ENCODE peak calls at places on chromosomes 1 and 21, in ten cellular contexts. H is type B pancreatic cell, L is endothelial cell, F is cardiac muscle cell, M is heart right ventricle, W is body of pancreas, Z is GM20000, J is astrocyte of the spinal cord, O is BE2C, V is sigmoid colon. E is an unnamed sample.

GRCh38 chr21:42234464-42235241 is 15.7 kb downstream of the ABCG1 start:
- DNase-seq in H (peak; percentile 81), L (peak; percentile 78), F (peak; percentile 40), M (peak; percentile 66), W (peak; percentile 70), Z (peak; percentile 86), J (peak; percentile 31), O (peak; percentile 91), V (peak; percentile 88), E (peak; percentile 88)

GRCh38 chr1:216670118-216670870 is 52.9 kb downstream of the ESRRG start:
- DNase-seq in H (no peak), L (no peak), F (peak; percentile 22), M (no peak), W (no peak), Z (no peak), J (peak; percentile 7), O (no peak), V (no peak), E (no peak)

GRCh38 chr1:79055856-79056255 is 49.3 kb upstream of the ADGRL4 start:
- DNase-seq in H (no peak), L (no peak), F (no peak), M (no peak), W (no peak), Z (no peak), J (no peak), O (no peak), V (no peak), E (no peak)

GRCh38 chr1:202811296-202812175 is 782 bp downstream of the PCAT6 start:
- DNase-seq in H (no peak), L (peak; percentile 22), F (peak; percentile 16), M (peak; percentile 12), W (peak; percentile 28), Z (peak; percentile 56), J (no peak), O (no peak), V (peak; percentile 74), E (peak; percentile 54)

GRCh38 chr1:203692565-203693470 is 66.2 kb downstream of the ATP2B4 start:
- DNase-seq in H (no peak), L (no peak), F (peak; percentile 95), M (peak; percentile 90), W (peak; percentile 84), Z (no peak), J (peak; percentile 97), O (no peak), V (peak; percentile 96), E (peak; percentile 78)

GRCh38 chr21:37461494-37461893 is 94.9 kb downstream of the DYRK1A start:
- DNase-seq in H (no peak), L (no peak), F (peak; percentile 25), M (no peak), W (no peak), Z (peak; percentile 34), J (no peak), O (no peak), V (no peak), E (no peak)

GRCh38 chr1:202105571-202106339 is 17.0 kb upstream of the GPR37L1 start:
- DNase-seq in H (no peak), L (no peak), F (peak; percentile 43), M (no peak), W (peak; percentile 65), Z (no peak), J (peak; percentile 61), O (peak; percentile 77), V (no peak), E (peak; percentile 93)

GRCh38 chr1:54137532-54138061 is 15.2 kb downstream of the CDCP2 start:
- DNase-seq in H (no peak), L (no peak), F (peak; percentile 69), M (no peak), W (no peak), Z (no peak), J (peak; percentile 83), O (no peak), V (no peak), E (no peak)

GRCh38 chr1:174049514-174049913 is 27.4 kb upstream of the RC3H1 start:
- DNase-seq in H (no peak), L (no peak), F (no peak), M (no peak), W (no peak), Z (no peak), J (no peak), O (no peak), V (no peak), E (no peak)

GRCh38 chr1:19450811-19451564 is 34.4 kb downstream of the CAPZB start:
- DNase-seq in H (no peak), L (no peak), F (peak; percentile 93), M (no peak), W (peak; percentile 53), Z (no peak), J (peak; percentile 96), O (no peak), V (no peak), E (no peak)

GRCh38 chr1:43319766-43320165 is 17.9 kb upstream of the MPL start:
- DNase-seq in H (no peak), L (no peak), F (no peak), M (no peak), W (no peak), Z (no peak), J (no peak), O (no peak), V (peak; percentile 50), E (no peak)

GRCh38 chr21:31352841-31353240 is 8.8 kb upstream of the TIAM1 start:
- DNase-seq in H (no peak), L (no peak), F (no peak), M (no peak), W (no peak), Z (no peak), J (no peak), O (no peak), V (no peak), E (no peak)

GRCh38 chr1:16138772-16139221 is 17.1 kb downstream of the EPHA2 start:
- DNase-seq in H (no peak), L (peak; percentile 64), F (no peak), M (no peak), W (no peak), Z (no peak), J (no peak), O (no peak), V (no peak), E (no peak)

DNA sequence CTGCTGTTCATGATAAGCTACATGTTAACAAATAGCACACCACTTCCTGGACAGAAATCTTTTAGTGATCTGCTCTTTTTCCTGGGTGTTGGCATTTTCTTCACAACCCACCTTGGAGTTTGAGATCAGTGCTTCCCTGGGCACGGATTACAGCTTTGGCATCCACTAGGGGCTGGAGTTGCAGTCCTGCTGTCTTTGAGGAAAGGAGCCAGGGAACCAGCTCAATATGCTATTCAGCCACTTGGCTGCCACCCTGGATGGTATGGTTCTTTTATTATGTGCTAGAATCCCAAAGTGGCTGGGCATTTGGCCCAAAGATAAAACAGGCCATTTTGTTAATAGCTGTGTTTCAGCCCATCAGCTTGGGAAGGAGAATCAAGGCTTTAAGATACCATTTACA is 55.7 kb upstream of the ADAR start:
- DNase-seq in H (no peak), L (no peak), F (no peak), M (no peak), W (no peak), Z (no peak), J (no peak), O (no peak), V (no peak), E (no peak)
- TF ChIP-seq CTCF in H (no peak), L (no peak), F (no peak), M (no peak), W (no peak), Z (no peak), J (no peak), O (no peak), V (no peak), E (no peak)

GRCh38 chr21:28518620-28519019 is 474.1 kb downstream of the LTN1 start:
- DNase-seq in H (no peak), L (no peak), F (no peak), M (no peak), W (no peak), Z (no peak), J (peak; percentile 39), O (no peak), V (no peak), E (no peak)

GRCh38 chr21:28521932-28522826 is 470.5 kb downstream of the LTN1 start:
- DNase-seq in H (no peak), L (peak; percentile 22), F (peak; percentile 60), M (no peak), W (no peak), Z (no peak), J (peak; percentile 56), O (peak; percentile 67), V (no peak), E (peak; percentile 13)

DNA sequence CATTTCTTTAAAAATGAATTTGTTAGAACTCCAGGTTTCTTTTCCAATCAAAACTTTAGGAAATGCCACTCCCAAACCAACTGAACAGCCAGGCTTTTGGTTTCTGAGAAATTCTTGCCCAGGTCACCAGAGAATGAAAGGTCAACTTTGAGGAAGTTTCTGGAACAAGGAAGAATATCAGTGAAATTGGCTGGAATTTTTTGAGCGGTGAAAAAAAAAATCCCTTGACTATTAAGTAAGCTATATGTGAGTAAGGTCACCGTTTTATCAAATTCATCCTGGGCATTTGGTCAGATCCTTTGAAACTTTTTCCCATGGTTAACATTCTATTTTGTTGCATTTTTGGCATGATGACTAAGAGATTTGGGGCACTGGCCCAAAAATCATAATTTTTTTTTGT is 469.3 kb downstream of the LTN1 start:
- DNase-seq in H (no peak), L (no peak), F (no peak), M (no peak), W (no peak), Z (no peak), J (no peak), O (no peak), V (no peak), E (no peak)
- TF ChIP-seq CTCF in H (no peak), L (no peak), F (no peak), M (no peak), W (no peak), Z (no peak), J (no peak), O (no peak), V (no peak), E (no peak)

DNA sequence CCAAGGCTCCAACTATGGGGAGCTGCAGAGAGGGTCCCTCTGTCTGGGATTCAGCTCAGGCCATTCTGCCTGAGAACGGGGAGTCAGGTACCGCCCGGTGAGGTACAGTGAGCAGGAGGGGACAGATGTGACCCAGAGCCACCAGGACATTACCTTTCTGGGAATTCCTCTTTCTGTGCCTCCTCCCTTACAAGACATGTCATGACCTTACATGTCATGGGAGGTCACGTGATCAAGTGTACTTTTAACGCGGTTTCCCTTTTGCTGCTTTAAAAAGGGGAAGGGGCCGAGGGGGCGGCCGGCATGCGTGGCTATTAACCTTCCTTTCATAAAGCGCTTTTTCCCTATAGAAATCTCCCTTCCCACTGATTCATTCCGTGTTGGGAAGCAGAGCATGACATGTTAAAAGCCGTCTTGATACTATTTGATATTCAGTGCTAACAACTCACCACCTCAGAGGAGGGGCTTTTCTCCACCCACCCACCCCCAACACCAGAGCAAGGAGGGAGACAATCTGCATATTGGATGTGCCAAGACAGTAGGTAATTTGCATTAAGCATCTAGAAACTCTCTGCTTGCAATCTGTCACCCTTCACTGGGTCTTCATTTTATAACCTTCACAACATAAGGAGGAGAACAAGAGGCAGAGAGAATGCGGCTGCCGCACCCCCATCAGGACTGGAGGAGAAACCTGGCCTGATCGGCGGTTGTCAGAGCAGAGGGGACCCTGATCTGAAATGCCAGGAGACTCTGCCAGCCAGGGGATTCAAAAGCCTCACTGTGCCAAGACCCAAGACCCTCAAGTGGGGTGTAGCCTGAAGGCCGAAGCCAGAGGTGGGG is 113.6 kb upstream of the VAMP3 start:
- DNase-seq in H (no peak), L (no peak), F (no peak), M (no peak), W (no peak), Z (no peak), J (no peak), O (no peak), V (no peak), E (no peak)
- TF ChIP-seq CTCF in H (no peak), L (no peak), F (no peak), M (no peak), W (no peak), Z (no peak), J (no peak), O (no peak), V (no peak), E (no peak)

GRCh38 chr1:184298321-184299052 is 88.3 kb upstream of the C1orf21 start:
- DNase-seq in H (no peak), L (no peak), F (no peak), M (no peak), W (no peak), Z (no peak), J (no peak), O (peak; percentile 63), V (no peak), E (no peak)
- TF ChIP-seq CTCF in H (no peak), L (no peak), F (no peak), M (no peak), W (no peak), Z (no peak), J (no peak), O (peak; percentile 4), V (no peak), E (no peak)